ENCODE peak calls at places on chromosomes 1 and 21, in four cellular contexts. B is amniotic stem cell, C is left colon, D is activated T-cell treated with anti-CD3 and anti-CD28 coated beads for 4 hours. O is an unnamed sample.

GRCh38 chr1:245156736-245157505 is 2.1 kb downstream of the KIF26B start:
- DNase-seq in C (peak), D (no peak), B (peak), O (peak)

GRCh38 chr1:18928406-18928805 is 26.1 kb upstream of the ALDH4A1 start:
- DNase-seq in C (no peak), D (no peak), B (no peak), O (no peak)

GRCh38 chr1:213397638-213398037 is 346.6 kb downstream of the RPS6KC1 start:
- DNase-seq in D (no peak), C (no peak), B (no peak), O (no peak)

GRCh38 chr1:192952646-192953045 is 106.5 kb downstream of the UCHL5 start:
- DNase-seq in C (no peak), B (no peak), D (no peak), O (no peak)

GRCh38 chr1:190320952-190321351 is 156.7 kb downstream of the BRINP3 start:
- DNase-seq in B (peak), D (no peak), C (no peak), O (peak)

GRCh38 chr1:237794071-237794470 is 96.7 kb downstream of the ZP4 start:
- DNase-seq in B (no peak), D (no peak), C (no peak), O (no peak)

GRCh38 chr1:211331011-211331709 is 4.5 kb downstream of the TRAF5 start:
- DNase-seq in D (no peak), C (no peak), B (no peak), O (no peak)

GRCh38 chr1:150066838-150067183 is 765 bp upstream of the VPS45 start:
- DNase-seq in C (peak), D (peak), B (peak), O (peak)

GRCh38 chr1:205247130-205247921 is 19.6 kb downstream of the TMCC2 start:
- DNase-seq in D (no peak), B (no peak), C (no peak), O (peak)

GRCh38 chr1:155929057-155929456 is 5.2 kb downstream of the KHDC4 start:
- DNase-seq in D (no peak), B (no peak), C (no peak), O (no peak)

GRCh38 chr21:26795866-26796329 is 49.3 kb downstream of the ADAMTS1 start:
- DNase-seq in B (peak), D (no peak), C (peak), O (peak)

GRCh38 chr21:39434950-39435349 is 10.6 kb downstream of the LCA5L start:
- DNase-seq in D (no peak), B (no peak), C (no peak), O (no peak)

GRCh38 chr1:4613606-4614370 is 40.6 kb upstream of the AJAP1 start:
- DNase-seq in C (no peak), B (no peak), D (no peak), O (no peak)